ENCODE peak calls at places on chromosomes 13 and 19, in six cellular contexts. T is HepG2, H is A549, G is endothelial cell of umbilical vein, C is GM12878, S is K562. U is an unnamed sample.

GRCh38 chr19:24033962-24034342 is 53.0 kb upstream of the ZNF254 start:
- DNase-seq in T (peak; percentile 41), H (peak; percentile 26), G (peak; percentile 77), C (no peak), S (no peak), U (peak; percentile 77)

GRCh38 chr19:13610042-13610691 is 103.9 kb upstream of the CACNA1A start:
- DNase-seq in T (no peak), H (no peak), G (no peak), C (no peak), S (no peak), U (no peak)

GRCh38 chr19:12841094-12841493 is 2.8 kb downstream of the MAST1 start:
- DNase-seq in T (no peak), H (no peak), G (no peak), C (no peak), S (peak; percentile 79), U (no peak)

GRCh38 chr13:103299079-103299478 is 232.9 kb upstream of the SLC10A2 start:
- DNase-seq in T (no peak), H (no peak), G (no peak), C (no peak), S (no peak), U (no peak)

GRCh38 chr19:32355309-32355708 is 9.9 kb downstream of the ZNF507 start:
- DNase-seq in T (no peak), H (no peak), G (no peak), C (no peak), S (no peak), U (no peak)

GRCh38 chr19:1068111-1069001 is 1.4 kb downstream of the ARHGAP45 start:
- DNase-seq in T (no peak), H (no peak), G (no peak), C (no peak), S (no peak), U (peak; percentile 77)

GRCh38 chr13:46896346-46897138 is at the start of gene HTR2A:
- DNase-seq in T (no peak), H (no peak), G (no peak), C (no peak), S (no peak), U (peak; percentile 60)

GRCh38 chr13:21944610-21945009 is 273.7 kb downstream of the FGF9 start:
- DNase-seq in T (no peak), H (no peak), G (no peak), C (no peak), S (no peak), U (no peak)

GRCh38 chr13:28494861-28495585 is at the start of gene FLT1:
- DNase-seq in T (no peak), H (no peak), G (peak; percentile 74), C (no peak), S (peak; percentile 12), U (peak; percentile 72)

GRCh38 chr19:33514885-33515485 is 6.6 kb downstream of the PEPD start:
- DNase-seq in T (no peak), H (no peak), G (no peak), C (no peak), S (no peak), U (no peak)

GRCh38 chr13:33730147-33730546 is 87.8 kb upstream of the RFC3 start:
- DNase-seq in T (no peak), H (no peak), G (no peak), C (no peak), S (no peak), U (peak; percentile 64)

GRCh38 chr19:49145485-49146407 is 9.4 kb downstream of the HRC start:
- DNase-seq in T (peak; percentile 48), H (peak; percentile 91), G (peak; percentile 77), C (peak; percentile 13), S (peak; percentile 78), U (peak; percentile 78)

GRCh38 chr13:91319996-91320395 is 27.5 kb upstream of the MIR17HG start:
- DNase-seq in T (no peak), H (no peak), G (no peak), C (no peak), S (no peak), U (no peak)

DNA sequence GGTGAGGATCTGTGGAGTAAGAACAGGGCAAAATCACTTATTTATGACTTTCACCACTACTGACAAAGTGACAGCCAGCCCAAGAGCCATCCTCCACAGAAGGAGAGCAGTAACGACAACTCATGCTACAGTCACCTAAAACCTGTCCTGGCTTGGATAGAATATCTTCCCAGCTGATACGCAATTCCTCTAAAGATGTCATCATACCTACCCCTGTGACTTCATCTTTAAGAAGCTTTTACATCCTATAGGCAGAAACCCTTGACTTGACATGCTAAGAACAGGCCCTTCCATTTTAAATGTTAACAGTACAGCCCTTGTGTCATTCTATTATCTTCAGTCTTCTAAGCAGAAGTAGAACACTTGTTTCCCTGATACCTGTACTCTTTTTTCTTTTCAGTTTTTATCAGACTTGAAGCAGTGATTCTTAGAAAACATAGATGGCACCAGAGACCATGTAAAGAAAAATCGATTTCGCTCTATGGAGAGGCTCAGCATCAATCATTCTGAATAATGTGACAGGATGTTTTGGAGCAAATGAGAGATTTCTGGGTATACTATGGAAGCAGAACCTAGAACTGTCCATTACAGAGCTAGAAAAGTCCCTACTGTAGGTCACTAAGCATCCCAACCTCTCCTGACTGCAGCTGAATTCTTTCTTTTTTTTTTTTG is 20.1 kb downstream of the STOML3 start:
- DNase-seq in T (no peak), H (no peak), G (no peak), C (no peak), S (no peak), U (no peak)
- TF ChIP-seq CTCF in T (peak; percentile 50), H (no peak), G (no peak), C (no peak), S (no peak), U (no peak)

DNA sequence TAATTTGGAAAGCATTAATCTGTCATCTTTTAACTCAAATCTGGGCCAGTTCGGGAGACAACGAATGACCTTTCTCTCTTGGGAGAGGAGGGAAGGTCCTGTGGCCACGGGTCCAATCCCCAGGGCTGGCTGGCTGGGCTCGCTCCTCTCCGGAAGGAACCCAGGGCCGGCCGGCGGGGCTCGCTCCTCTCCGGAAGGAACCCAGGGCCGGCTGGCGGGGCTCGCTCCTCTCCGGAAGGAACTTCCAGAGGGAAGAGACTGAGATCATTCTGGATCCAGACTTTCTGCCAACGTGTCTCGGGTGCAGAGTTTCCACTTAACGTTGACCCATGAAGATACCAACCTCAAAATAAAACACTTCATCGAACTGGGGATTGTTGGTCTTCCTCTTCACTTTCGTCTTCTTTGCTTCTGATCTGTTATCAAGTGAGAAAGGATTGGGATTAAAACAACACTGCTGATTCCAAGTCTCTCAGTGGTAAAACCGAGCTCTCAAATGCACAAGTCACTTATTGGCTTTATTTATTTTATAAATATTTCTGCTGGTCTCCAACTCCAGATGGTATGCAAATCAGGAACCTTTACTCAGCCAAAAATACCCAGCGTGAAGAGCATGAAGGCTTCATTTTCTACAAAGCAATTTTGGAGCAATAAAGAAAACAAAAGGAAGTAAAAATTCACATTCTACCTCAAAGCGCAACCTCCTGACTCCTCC is 53.3 kb upstream of the C13orf46 start:
- DNase-seq in T (no peak), H (no peak), G (peak; percentile 23), C (no peak), S (no peak), U (no peak)
- TF ChIP-seq MYC in T (no peak), H (no peak), G (no peak), C (no peak), S (no peak), U (no peak)

DNA sequence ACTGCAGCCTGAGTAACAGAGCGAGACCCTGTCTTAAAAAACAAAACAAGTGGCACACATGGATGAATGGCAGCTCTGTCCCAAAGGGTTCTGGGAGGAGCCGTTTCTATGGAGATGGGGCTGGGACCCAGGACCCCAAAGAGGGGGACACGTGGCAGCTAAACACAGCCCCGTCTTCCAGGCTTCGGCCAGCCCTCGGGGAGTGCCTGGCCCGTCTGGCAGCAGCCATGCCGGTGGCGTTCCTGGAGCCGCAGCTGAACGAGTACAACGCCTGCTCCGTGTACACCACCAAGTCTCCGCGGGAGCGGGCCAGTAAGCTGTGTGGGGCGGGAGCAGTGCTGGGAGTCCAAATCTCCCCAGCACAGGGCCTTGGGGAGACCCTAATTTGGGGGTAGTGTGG is 82.4 kb downstream of the RYR1 start:
- DNase-seq in T (no peak), H (no peak), G (no peak), C (no peak), S (no peak), U (no peak)
- TF ChIP-seq CTCF in T (no peak), H (no peak), G (no peak), C (no peak), S (no peak), U (no peak)

DNA sequence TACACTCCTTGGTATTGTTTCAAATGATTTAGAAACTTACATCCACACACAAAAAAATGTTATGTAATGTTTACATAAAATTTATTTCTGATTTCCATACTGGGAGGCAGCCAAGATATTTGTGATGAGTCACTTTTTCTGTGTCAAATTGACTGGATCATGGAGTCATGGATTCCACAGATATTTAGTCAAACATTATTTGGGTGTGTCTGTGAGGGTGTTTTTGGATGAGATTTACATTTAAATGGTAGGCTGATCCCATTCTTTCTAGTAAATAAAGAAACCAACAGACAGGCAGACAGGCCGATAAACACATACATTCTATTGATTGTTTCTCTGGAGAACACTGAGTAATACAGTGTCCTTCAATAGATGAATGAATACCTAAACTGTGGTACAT is 562.8 kb downstream of the SLITRK6 start:
- DNase-seq in T (no peak), H (no peak), G (peak; percentile 74), C (no peak), S (no peak), U (no peak)
- TF ChIP-seq MYC in T (no peak), H (no peak), G (no peak), C (no peak), S (no peak), U (no peak)

GRCh38 chr19:29485293-29485692 is 40.5 kb upstream of the VSTM2B start:
- DNase-seq in T (no peak), H (no peak), G (no peak), C (no peak), S (no peak), U (no peak)

GRCh38 chr19:29484876-29485275 is 40.9 kb upstream of the VSTM2B start:
- DNase-seq in T (no peak), H (no peak), G (no peak), C (no peak), S (no peak), U (no peak)

GRCh38 chr19:29483944-29484581 is 41.7 kb upstream of the VSTM2B start:
- DNase-seq in T (no peak), H (no peak), G (no peak), C (no peak), S (no peak), U (no peak)

GRCh38 chr19:29489182-29489951 is 36.4 kb upstream of the VSTM2B start:
- DNase-seq in T (no peak), H (no peak), G (no peak), C (no peak), S (no peak), U (no peak)

DNA sequence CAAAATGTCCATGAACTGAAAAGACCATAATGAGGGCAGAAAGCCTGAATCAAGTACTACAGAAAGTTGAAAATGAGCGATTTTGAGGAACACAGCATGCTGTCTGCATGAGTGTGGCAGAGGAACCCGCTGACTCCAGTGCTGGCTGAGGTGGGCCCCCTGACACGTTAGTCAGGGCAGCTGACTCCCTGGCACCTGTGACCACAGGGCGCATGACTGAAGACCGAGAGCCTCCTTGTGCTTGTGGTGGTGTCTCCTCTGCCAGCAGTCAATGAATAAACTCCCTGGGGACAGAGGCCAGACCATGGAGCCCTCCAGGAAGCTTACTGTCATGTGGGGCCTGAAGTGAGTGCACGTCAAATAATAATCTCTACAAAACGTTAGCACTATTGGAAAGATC is 38.4 kb upstream of the VSTM2B start:
- DNase-seq in T (no peak), H (no peak), G (no peak), C (no peak), S (no peak), U (peak; percentile 50)
- TF ChIP-seq CTCF in T (no peak), H (no peak), G (no peak), C (no peak), S (no peak), U (no peak)